ENCODE peak calls at places on chromosomes 1 and 21, in nine cellular contexts. R, A, X, W, I, C, J, U and N are unnamed samples.

GRCh38 chr1:109377698-109378097 is 20.0 kb downstream of the SORT1 start:
- DNase-seq in R (no peak), A (no peak), X (no peak), W (no peak), I (no peak), C (no peak), J (no peak), U (no peak), N (no peak)

GRCh38 chr1:156889802-156890585 is 3.5 kb upstream of the PEAR1 start:
- DNase-seq in R (peak), A (peak), X (peak), W (peak), I (peak), C (peak), J (no peak), U (no peak), N (peak)

GRCh38 chr1:66350001-66350547 is 183.9 kb upstream of the SGIP1 start:
- DNase-seq in R (peak), A (peak), X (no peak), W (peak), I (no peak), C (peak), J (no peak), U (no peak), N (no peak)

GRCh38 chr1:242219905-242220304 is 221.0 kb upstream of the MAP1LC3C start:
- DNase-seq in R (no peak), A (no peak), X (no peak), W (no peak), I (no peak), C (no peak), J (no peak), U (no peak), N (no peak)

GRCh38 chr1:151867785-151868403 is 14.4 kb upstream of the THEM5 start:
- DNase-seq in R (peak), A (no peak), X (no peak), W (no peak), I (no peak), C (no peak), J (no peak), U (no peak), N (no peak)

GRCh38 chr1:208728815-208729214 is 484.6 kb upstream of the PLXNA2 start:
- DNase-seq in R (no peak), A (no peak), X (no peak), W (no peak), I (no peak), C (no peak), J (no peak), U (no peak), N (no peak)

GRCh38 chr1:211829343-211830054 is 1.1 kb downstream of the LPGAT1 start:
- DNase-seq in R (peak), A (peak), X (peak), W (peak), I (peak), C (peak), J (no peak), U (no peak), N (peak)

GRCh38 chr1:86933562-86934377 is 19.3 kb downstream of the HS2ST1 start:
- DNase-seq in R (no peak), A (no peak), X (no peak), W (no peak), I (peak), C (peak), J (no peak), U (no peak), N (no peak)

GRCh38 chr1:77218477-77219165 is 609 bp downstream of the PIGK start:
- DNase-seq in R (no peak), A (no peak), X (no peak), W (no peak), I (no peak), C (no peak), J (no peak), U (no peak), N (no peak)

GRCh38 chr21:26194811-26195251 is 24.3 kb upstream of the APP start:
- DNase-seq in R (no peak), A (no peak), X (no peak), W (no peak), I (no peak), C (no peak), J (no peak), U (no peak), N (no peak)

GRCh38 chr1:27606708-27607238 is 2.8 kb upstream of the AHDC1 start:
- DNase-seq in R (no peak), A (no peak), X (no peak), W (no peak), I (no peak), C (no peak), J (no peak), U (no peak), N (no peak)

GRCh38 chr1:6962956-6963915 is 178.0 kb downstream of the CAMTA1 start:
- DNase-seq in R (peak), A (peak), X (peak), W (peak), I (peak), C (peak), J (no peak), U (no peak), N (peak)

GRCh38 chr1:52348704-52349301 is 17.2 kb downstream of the CC2D1B start:
- DNase-seq in R (no peak), A (no peak), X (no peak), W (no peak), I (peak), C (peak), J (no peak), U (no peak), N (no peak)

GRCh38 chr1:30680429-30680828 is 43.0 kb downstream of the MATN1 start:
- DNase-seq in R (no peak), A (no peak), X (no peak), W (no peak), I (no peak), C (no peak), J (no peak), U (no peak), N (no peak)

GRCh38 chr1:25831569-25832196 is 11.9 kb downstream of the MTFR1L start:
- DNase-seq in R (no peak), A (no peak), X (no peak), W (no peak), I (no peak), C (no peak), J (no peak), U (no peak), N (no peak)

GRCh38 chr1:115454835-115455511 is 116.9 kb upstream of the NGF start:
- DNase-seq in R (peak), A (no peak), X (peak), W (peak), I (no peak), C (no peak), J (no peak), U (no peak), N (peak)

GRCh38 chr1:27356277-27356627 is 10.5 kb downstream of the MAP3K6 start:
- DNase-seq in R (no peak), A (no peak), X (no peak), W (no peak), I (no peak), C (peak), J (no peak), U (no peak), N (no peak)

GRCh38 chr1:93740141-93740540 is 58.5 kb upstream of the BCAR3 start:
- DNase-seq in R (no peak), A (no peak), X (no peak), W (no peak), I (no peak), C (no peak), J (no peak), U (no peak), N (no peak)

GRCh38 chr1:29412591-29412990 is 176.3 kb downstream of the PTPRU start:
- DNase-seq in R (no peak), A (no peak), X (no peak), W (no peak), I (no peak), C (no peak), J (no peak), U (no peak), N (no peak)

GRCh38 chr1:209375681-209376360 is 207.7 kb upstream of the CAMK1G start:
- DNase-seq in R (no peak), A (no peak), X (no peak), W (no peak), I (no peak), C (peak), J (no peak), U (no peak), N (no peak)

GRCh38 chr1:9340172-9340854 is 47.6 kb downstream of the SPSB1 start:
- DNase-seq in R (no peak), A (no peak), X (no peak), W (no peak), I (no peak), C (no peak), J (no peak), U (no peak), N (no peak)

GRCh38 chr21:45016031-45016430 is 58.3 kb upstream of the ADARB1 start:
- DNase-seq in R (no peak), A (peak), X (no peak), W (peak), I (no peak), C (no peak), J (no peak), U (no peak), N (peak)

GRCh38 chr1:84957956-84958355 is 39.0 kb downstream of the MCOLN2 start:
- DNase-seq in R (no peak), A (no peak), X (no peak), W (no peak), I (no peak), C (no peak), J (no peak), U (no peak), N (no peak)

GRCh38 chr21:37337831-37338230 is 28.7 kb upstream of the DYRK1A start:
- DNase-seq in R (no peak), A (no peak), X (no peak), W (no peak), I (no peak), C (no peak), J (no peak), U (no peak), N (no peak)

GRCh38 chr1:234961468-234962339 is 166.9 kb downstream of the TOMM20 start:
- DNase-seq in R (no peak), A (peak), X (no peak), W (no peak), I (no peak), C (no peak), J (peak), U (no peak), N (peak)

GRCh38 chr1:12583484-12583883 is 34.5 kb downstream of the DHRS3 start:
- DNase-seq in R (no peak), A (no peak), X (no peak), W (no peak), I (no peak), C (no peak), J (no peak), U (no peak), N (no peak)

GRCh38 chr1:226783202-226783601 is 44.1 kb upstream of the ITPKB start:
- DNase-seq in R (no peak), A (no peak), X (no peak), W (no peak), I (no peak), C (no peak), J (no peak), U (no peak), N (no peak)

GRCh38 chr1:81799939-81800740 is 594 bp upstream of the ADGRL2 start:
- DNase-seq in R (peak), A (peak), X (peak), W (peak), I (peak), C (peak), J (no peak), U (no peak), N (peak)

GRCh38 chr21:29261555-29262540 is 36.9 kb upstream of the BACH1 start:
- DNase-seq in R (no peak), A (no peak), X (no peak), W (no peak), I (no peak), C (no peak), J (no peak), U (no peak), N (no peak)

GRCh38 chr1:44442791-44443190 is 37.7 kb downstream of the RNF220 start:
- DNase-seq in R (no peak), A (no peak), X (no peak), W (no peak), I (no peak), C (no peak), J (no peak), U (no peak), N (no peak)

GRCh38 chr1:192550922-192551534 is 24.5 kb upstream of the RGS1 start:
- DNase-seq in R (no peak), A (no peak), X (no peak), W (no peak), I (no peak), C (no peak), J (no peak), U (no peak), N (no peak)

GRCh38 chr21:45578811-45579381 is 36.7 kb upstream of the SLC19A1 start:
- DNase-seq in R (peak), A (no peak), X (no peak), W (no peak), I (no peak), C (no peak), J (no peak), U (no peak), N (no peak)

GRCh38 chr1:6001992-6002576 is 9.9 kb upstream of the NPHP4 start:
- DNase-seq in R (no peak), A (peak), X (no peak), W (peak), I (no peak), C (no peak), J (no peak), U (no peak), N (no peak)

GRCh38 chr1:115624859-115625258 is 16.9 kb upstream of the VANGL1 start:
- DNase-seq in R (no peak), A (no peak), X (no peak), W (no peak), I (peak), C (no peak), J (no peak), U (no peak), N (no peak)

GRCh38 chr1:215833936-215834729 is 267.0 kb downstream of the KCTD3 start:
- DNase-seq in R (no peak), A (no peak), X (no peak), W (no peak), I (no peak), C (peak), J (no peak), U (no peak), N (no peak)

GRCh38 chr1:48106049-48106448 is 108.9 kb upstream of the TRABD2B start:
- DNase-seq in R (no peak), A (no peak), X (no peak), W (no peak), I (no peak), C (no peak), J (no peak), U (no peak), N (no peak)

GRCh38 chr1:160081261-160081936 is at the start of gene KCNJ9:
- DNase-seq in R (no peak), A (no peak), X (no peak), W (no peak), I (no peak), C (peak), J (no peak), U (no peak), N (no peak)

GRCh38 chr1:186391841-186392240 is 16.2 kb downstream of the ODR4 start:
- DNase-seq in R (no peak), A (no peak), X (no peak), W (no peak), I (no peak), C (no peak), J (no peak), U (no peak), N (no peak)

GRCh38 chr21:39649526-39649925 is 36.8 kb downstream of the B3GALT5 start:
- DNase-seq in R (no peak), A (no peak), X (no peak), W (no peak), I (no peak), C (no peak), J (no peak), U (no peak), N (no peak)
- TF ChIP-seq CTCF in R (no peak), A (no peak), X (no peak), W (no peak), I (no peak), C (no peak), J (no peak), U (no peak), N (no peak)

GRCh38 chr1:40668769-40669525 is 3.5 kb upstream of the RIMS3 start:
- DNase-seq in R (peak), A (peak), X (peak), W (peak), I (peak), C (peak), J (no peak), U (no peak), N (peak)
- H3K4me3 ChIP-seq in R (no peak), A (no peak), X (no peak), W (peak), I (no peak), C (peak), J (no peak), U (peak), N (no peak)

GRCh38 chr1:57337623-57338022 is 86.2 kb downstream of the DAB1 start:
- DNase-seq in R (no peak), A (no peak), X (no peak), W (no peak), I (no peak), C (no peak), J (no peak), U (no peak), N (no peak)

GRCh38 chr1:57345916-57346315 is 77.9 kb downstream of the DAB1 start:
- DNase-seq in R (no peak), A (no peak), X (no peak), W (no peak), I (no peak), C (no peak), J (no peak), U (no peak), N (no peak)

GRCh38 chr1:57336793-57337192 is 87.1 kb downstream of the DAB1 start:
- DNase-seq in R (no peak), A (no peak), X (no peak), W (no peak), I (no peak), C (peak), J (no peak), U (no peak), N (no peak)

GRCh38 chr1:57341721-57342120 is 82.1 kb downstream of the DAB1 start:
- DNase-seq in R (no peak), A (no peak), X (no peak), W (no peak), I (no peak), C (no peak), J (no peak), U (no peak), N (no peak)

GRCh38 chr1:57340361-57341192 is 83.3 kb downstream of the DAB1 start:
- DNase-seq in R (no peak), A (no peak), X (no peak), W (no peak), I (peak), C (no peak), J (no peak), U (no peak), N (no peak)
- TF ChIP-seq CTCF in R (no peak), A (no peak), X (no peak), W (peak), I (no peak), C (peak), J (no peak), U (no peak), N (no peak)

GRCh38 chr1:91885331-91885715 is 628 bp downstream of the TGFBR3 start:
- DNase-seq in R (peak), A (peak), X (peak), W (peak), I (no peak), C (peak), J (no peak), U (no peak), N (peak)
- H3K4me3 ChIP-seq in R (peak), A (peak), X (peak), W (peak), I (peak), C (peak), J (peak), U (peak), N (peak)